ENCODE peak calls at places on chromosomes 2 and 18, in seven cellular contexts. One of them, this sample, is unnamed.

GRCh38 chr2:69013123-69013836 is at the start of gene ANTXR1:
- DNase-seq in AG04450: peak; percentile 45
- DNase-seq in sigmoid colon: peak; percentile 84
- DNase-seq in left ventricle myocardium inferior: peak; percentile 22
- DNase-seq in lower lobe of right lung: peak; percentile 49
- DNase-seq in astrocyte: peak; percentile 70
- DNase-seq in hepatocyte: peak; percentile 69
- DNase-seq in this sample: peak; percentile 90

GRCh38 chr2:145688156-145688555 is 1168.2 kb upstream of the ZEB2 start:
- DNase-seq in astrocyte: no peak
- DNase-seq in left ventricle myocardium inferior: no peak
- DNase-seq in lower lobe of right lung: no peak
- DNase-seq in sigmoid colon: no peak
- DNase-seq in hepatocyte: no peak
- DNase-seq in AG04450: no peak
- DNase-seq in this sample: no peak

GRCh38 chr2:219309278-219309677 is at the start of gene PTPRN:
- DNase-seq in lower lobe of right lung: no peak
- DNase-seq in hepatocyte: peak; percentile 27
- DNase-seq in sigmoid colon: no peak
- DNase-seq in astrocyte: peak; percentile 79
- DNase-seq in left ventricle myocardium inferior: no peak
- DNase-seq in AG04450: peak; percentile 36
- DNase-seq in this sample: no peak

GRCh38 chr2:21469158-21469557 is 345.4 kb downstream of the TDRD15 start:
- DNase-seq in sigmoid colon: no peak
- DNase-seq in AG04450: no peak
- DNase-seq in astrocyte: no peak
- DNase-seq in hepatocyte: no peak
- DNase-seq in left ventricle myocardium inferior: no peak
- DNase-seq in lower lobe of right lung: no peak
- DNase-seq in this sample: no peak

GRCh38 chr2:202237787-202238233 is 587 bp downstream of the SUMO1 start:
- DNase-seq in astrocyte: peak; percentile 50
- DNase-seq in hepatocyte: peak; percentile 64
- DNase-seq in left ventricle myocardium inferior: peak; percentile 18
- DNase-seq in AG04450: no peak
- DNase-seq in sigmoid colon: peak; percentile 66
- DNase-seq in lower lobe of right lung: peak; percentile 47
- DNase-seq in this sample: peak; percentile 45

GRCh38 chr2:197258580-197258979 is 52.0 kb downstream of the ANKRD44 start:
- DNase-seq in astrocyte: peak; percentile 60
- DNase-seq in sigmoid colon: no peak
- DNase-seq in AG04450: no peak
- DNase-seq in lower lobe of right lung: no peak
- DNase-seq in hepatocyte: no peak
- DNase-seq in left ventricle myocardium inferior: no peak
- DNase-seq in this sample: no peak

GRCh38 chr2:133080822-133081221 is 410.8 kb upstream of the LYPD1 start:
- DNase-seq in lower lobe of right lung: no peak
- DNase-seq in sigmoid colon: no peak
- DNase-seq in left ventricle myocardium inferior: no peak
- DNase-seq in AG04450: no peak
- DNase-seq in astrocyte: no peak
- DNase-seq in hepatocyte: no peak
- DNase-seq in this sample: no peak

GRCh38 chr2:84904717-84905174 is 710 bp upstream of the TMSB10 start:
- DNase-seq in hepatocyte: peak; percentile 76
- DNase-seq in AG04450: no peak
- DNase-seq in left ventricle myocardium inferior: peak; percentile 82
- DNase-seq in lower lobe of right lung: peak; percentile 90
- DNase-seq in astrocyte: peak; percentile 55
- DNase-seq in sigmoid colon: peak; percentile 95
- DNase-seq in this sample: peak; percentile 84

GRCh38 chr2:48209214-48209885 is 303.1 kb upstream of the FBXO11 start:
- DNase-seq in left ventricle myocardium inferior: no peak
- DNase-seq in AG04450: no peak
- DNase-seq in sigmoid colon: no peak
- DNase-seq in lower lobe of right lung: no peak
- DNase-seq in hepatocyte: no peak
- DNase-seq in astrocyte: peak; percentile 29
- DNase-seq in this sample: no peak

GRCh38 chr2:18883626-18884456 is 294.5 kb upstream of the NT5C1B start:
- DNase-seq in hepatocyte: no peak
- DNase-seq in astrocyte: no peak
- DNase-seq in lower lobe of right lung: no peak
- DNase-seq in AG04450: no peak
- DNase-seq in sigmoid colon: no peak
- DNase-seq in left ventricle myocardium inferior: no peak
- DNase-seq in this sample: peak; percentile 22

GRCh38 chr2:191070276-191070675 is 56.3 kb upstream of the STAT1 start:
- DNase-seq in left ventricle myocardium inferior: no peak
- DNase-seq in AG04450: no peak
- DNase-seq in lower lobe of right lung: no peak
- DNase-seq in astrocyte: no peak
- DNase-seq in hepatocyte: no peak
- DNase-seq in sigmoid colon: no peak
- DNase-seq in this sample: no peak
- H3K27ac ChIP-seq in left ventricle myocardium inferior: no peak overlapping the region
- H3K27ac ChIP-seq in AG04450: no peak overlapping the region
- H3K27ac ChIP-seq in lower lobe of right lung: no peak overlapping the region
- H3K27ac ChIP-seq in astrocyte: no peak overlapping the region
- H3K27ac ChIP-seq in hepatocyte: no peak overlapping the region
- H3K27ac ChIP-seq in sigmoid colon: no peak overlapping the region
- H3K27ac ChIP-seq in this sample: no peak overlapping the region

DNA sequence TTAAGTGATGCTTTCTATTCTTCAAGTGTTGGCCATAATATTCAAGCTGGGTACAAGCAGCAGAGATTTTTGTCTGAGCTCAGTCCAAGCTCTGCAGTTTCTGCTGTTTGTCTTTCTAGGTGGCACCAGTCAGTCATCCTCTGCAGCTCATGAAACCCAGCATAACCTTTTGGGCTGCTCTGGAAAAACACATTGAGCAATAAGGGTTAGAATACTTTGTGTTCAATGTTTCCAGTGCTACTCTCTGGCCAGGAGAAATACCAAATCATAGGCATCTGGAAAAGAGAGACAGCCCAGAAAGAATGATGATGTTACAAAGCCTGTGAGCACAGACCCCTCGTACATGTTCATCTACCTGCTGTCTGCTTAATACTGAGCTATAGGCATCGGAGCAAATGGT is 19.5 kb upstream of the WIPF1 start:
- DNase-seq in left ventricle myocardium inferior: no peak
- DNase-seq in AG04450: no peak
- DNase-seq in astrocyte: no peak
- DNase-seq in sigmoid colon: no peak
- DNase-seq in hepatocyte: no peak
- DNase-seq in lower lobe of right lung: no peak
- DNase-seq in this sample: no peak
- H3K27ac ChIP-seq in left ventricle myocardium inferior: peak overlapping the region; percentile 50
- H3K27ac ChIP-seq in AG04450: no peak overlapping the region
- H3K27ac ChIP-seq in astrocyte: no peak overlapping the region
- H3K27ac ChIP-seq in sigmoid colon: peak overlapping the region; percentile 2
- H3K27ac ChIP-seq in hepatocyte: no peak overlapping the region
- H3K27ac ChIP-seq in lower lobe of right lung: no peak overlapping the region
- H3K27ac ChIP-seq in this sample: no peak overlapping the region

DNA sequence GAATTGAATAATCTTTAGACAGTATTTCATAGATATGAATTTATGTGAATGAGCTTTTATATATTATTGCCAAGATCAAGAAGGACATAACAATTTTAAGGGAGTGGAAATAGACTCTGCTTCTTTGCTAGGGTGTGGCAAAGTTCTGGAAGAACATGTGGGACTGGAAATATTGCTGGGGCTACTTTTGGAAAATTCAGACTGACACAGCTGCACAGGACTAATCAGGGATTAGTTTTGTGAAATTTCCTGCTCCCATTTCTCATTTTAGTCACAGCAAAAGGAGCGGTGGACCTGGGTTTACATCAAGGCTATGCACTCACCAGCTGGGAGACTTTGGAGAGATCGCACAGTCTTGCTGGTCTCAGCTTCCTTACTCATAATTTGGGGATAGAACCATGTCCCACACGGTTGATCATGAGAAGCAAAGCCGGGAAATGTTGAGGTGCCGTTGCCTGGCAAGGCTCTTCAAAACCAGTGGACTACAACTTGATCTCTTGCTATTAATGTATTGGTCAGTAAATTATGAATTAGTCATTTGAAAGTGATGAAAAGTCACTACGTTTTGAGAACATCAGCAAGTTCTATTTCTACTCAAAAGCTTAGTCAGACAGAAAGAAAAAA is 42.4 kb downstream of the IL1RL2 start:
- DNase-seq in lower lobe of right lung: no peak
- DNase-seq in hepatocyte: no peak
- DNase-seq in left ventricle myocardium inferior: no peak
- DNase-seq in sigmoid colon: no peak
- DNase-seq in AG04450: no peak
- DNase-seq in astrocyte: no peak
- DNase-seq in this sample: no peak
- H3K27ac ChIP-seq in lower lobe of right lung: no peak overlapping the region
- H3K27ac ChIP-seq in hepatocyte: peak overlapping the region; percentile 93
- H3K27ac ChIP-seq in left ventricle myocardium inferior: peak overlapping the region; percentile 90
- H3K27ac ChIP-seq in sigmoid colon: peak overlapping the region; percentile 85
- H3K27ac ChIP-seq in AG04450: no peak overlapping the region
- H3K27ac ChIP-seq in astrocyte: no peak overlapping the region
- H3K27ac ChIP-seq in this sample: no peak overlapping the region

DNA sequence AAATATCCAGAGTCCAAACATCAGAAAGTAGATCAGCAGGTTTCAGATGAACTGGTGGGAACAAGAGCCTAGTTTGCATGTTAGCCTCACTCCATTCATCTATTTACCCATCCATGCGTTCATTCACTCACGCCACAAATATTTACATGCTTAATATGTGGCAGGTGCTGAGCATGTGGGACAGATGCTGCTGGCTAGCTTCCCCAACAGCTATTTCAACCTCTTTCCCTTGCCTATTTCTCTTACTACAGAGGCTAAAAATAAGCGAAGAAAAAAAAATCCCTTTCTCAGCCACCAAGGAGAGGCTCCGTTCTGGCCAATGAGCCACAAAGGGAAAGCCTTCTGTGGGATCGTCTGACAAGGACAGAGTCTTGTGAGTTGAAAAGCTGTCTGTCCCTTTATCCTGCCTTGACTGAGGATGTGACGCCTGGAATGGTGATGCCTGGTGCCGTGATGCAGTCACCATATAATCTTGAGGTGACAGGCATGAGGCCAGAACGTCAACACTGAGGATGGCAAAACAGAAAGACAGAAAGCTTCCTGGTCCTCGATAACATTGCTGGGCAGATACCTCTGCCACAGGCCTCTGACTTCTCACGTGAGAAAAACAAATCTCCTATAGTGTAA is 78.2 kb downstream of the KCTD1 start:
- DNase-seq in left ventricle myocardium inferior: no peak
- DNase-seq in hepatocyte: no peak
- DNase-seq in sigmoid colon: no peak
- DNase-seq in AG04450: peak; percentile 55
- DNase-seq in lower lobe of right lung: no peak
- DNase-seq in astrocyte: peak; percentile 68
- DNase-seq in this sample: peak; percentile 27
- H3K27ac ChIP-seq in left ventricle myocardium inferior: no peak overlapping the region
- H3K27ac ChIP-seq in hepatocyte: peak overlapping the region; percentile 58
- H3K27ac ChIP-seq in sigmoid colon: no peak overlapping the region
- H3K27ac ChIP-seq in AG04450: peak overlapping the region; percentile 31
- H3K27ac ChIP-seq in lower lobe of right lung: no peak overlapping the region
- H3K27ac ChIP-seq in astrocyte: peak overlapping the region; percentile 25
- H3K27ac ChIP-seq in this sample: peak overlapping the region; percentile 45

GRCh38 chr2:235001237-235002133 is 49.7 kb downstream of the SH3BP4 start:
- DNase-seq in astrocyte: no peak
- DNase-seq in AG04450: no peak
- DNase-seq in lower lobe of right lung: no peak
- DNase-seq in hepatocyte: peak; percentile 77
- DNase-seq in sigmoid colon: peak; percentile 58
- DNase-seq in left ventricle myocardium inferior: no peak
- DNase-seq in this sample: no peak
- H3K27ac ChIP-seq in astrocyte: no peak overlapping the region
- H3K27ac ChIP-seq in AG04450: peak overlapping the region; percentile 58
- H3K27ac ChIP-seq in lower lobe of right lung: no peak overlapping the region
- H3K27ac ChIP-seq in hepatocyte: peak overlapping the region; percentile 87
- H3K27ac ChIP-seq in sigmoid colon: peak overlapping the region; percentile 5
- H3K27ac ChIP-seq in left ventricle myocardium inferior: no peak overlapping the region
- H3K27ac ChIP-seq in this sample: peak overlapping the region; percentile 39

GRCh38 chr2:56334622-56335021 is 150.8 kb downstream of the CCDC85A start:
- DNase-seq in lower lobe of right lung: no peak
- DNase-seq in sigmoid colon: no peak
- DNase-seq in hepatocyte: no peak
- DNase-seq in AG04450: no peak
- DNase-seq in left ventricle myocardium inferior: no peak
- DNase-seq in astrocyte: peak; percentile 43
- DNase-seq in this sample: no peak

GRCh38 chr2:56338232-56338631 is 154.4 kb downstream of the CCDC85A start:
- DNase-seq in astrocyte: no peak
- DNase-seq in hepatocyte: no peak
- DNase-seq in AG04450: no peak
- DNase-seq in left ventricle myocardium inferior: no peak
- DNase-seq in lower lobe of right lung: no peak
- DNase-seq in sigmoid colon: no peak
- DNase-seq in this sample: no peak

GRCh38 chr2:56331810-56332209 is 148.0 kb downstream of the CCDC85A start:
- DNase-seq in hepatocyte: no peak
- DNase-seq in AG04450: no peak
- DNase-seq in lower lobe of right lung: no peak
- DNase-seq in left ventricle myocardium inferior: no peak
- DNase-seq in sigmoid colon: no peak
- DNase-seq in astrocyte: no peak
- DNase-seq in this sample: no peak

GRCh38 chr2:56337342-56337741 is 153.6 kb downstream of the CCDC85A start:
- DNase-seq in hepatocyte: peak; percentile 28
- DNase-seq in sigmoid colon: no peak
- DNase-seq in left ventricle myocardium inferior: no peak
- DNase-seq in lower lobe of right lung: no peak
- DNase-seq in AG04450: no peak
- DNase-seq in astrocyte: no peak
- DNase-seq in this sample: peak; percentile 8

DNA sequence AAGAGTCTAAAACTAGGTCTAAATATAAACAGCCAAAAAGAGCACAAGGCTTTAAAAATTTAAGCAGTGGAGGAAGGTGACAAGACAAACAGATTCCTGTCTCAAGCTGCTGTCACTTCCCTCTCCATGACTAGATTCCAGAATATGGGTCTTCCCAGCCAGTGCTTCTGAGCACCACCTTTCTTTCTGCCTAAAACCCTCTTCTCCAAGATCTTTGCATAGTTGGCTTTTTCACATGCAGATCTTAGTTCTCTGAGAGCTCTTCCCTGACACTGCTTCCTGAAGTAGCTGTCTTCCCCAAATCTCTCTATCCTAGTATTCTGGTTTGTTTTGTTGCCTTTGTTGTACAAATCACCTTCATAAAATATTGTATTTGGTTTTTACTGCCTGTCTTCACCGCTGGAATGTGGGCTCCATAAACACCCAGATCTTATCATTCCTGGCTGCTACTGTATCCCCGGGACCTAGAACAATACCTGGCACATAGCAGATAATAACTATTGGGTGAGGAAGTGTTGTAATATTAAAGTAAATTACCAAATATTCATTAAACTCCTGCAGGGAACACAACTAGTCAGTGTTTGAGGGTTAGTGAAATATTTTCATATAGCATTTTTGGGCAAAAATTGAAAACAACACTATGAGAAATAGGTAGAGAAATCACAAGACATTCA is 150.2 kb downstream of the CCDC85A start:
- DNase-seq in lower lobe of right lung: no peak
- DNase-seq in sigmoid colon: no peak
- DNase-seq in left ventricle myocardium inferior: no peak
- DNase-seq in AG04450: no peak
- DNase-seq in astrocyte: no peak
- DNase-seq in hepatocyte: no peak
- DNase-seq in this sample: no peak
- H3K27ac ChIP-seq in lower lobe of right lung: no peak overlapping the region
- H3K27ac ChIP-seq in sigmoid colon: no peak overlapping the region
- H3K27ac ChIP-seq in left ventricle myocardium inferior: peak overlapping the region; percentile 62
- H3K27ac ChIP-seq in AG04450: no peak overlapping the region
- H3K27ac ChIP-seq in astrocyte: no peak overlapping the region
- H3K27ac ChIP-seq in hepatocyte: no peak overlapping the region
- H3K27ac ChIP-seq in this sample: no peak overlapping the region

This sample was measured in SJCRH30.